ENCODE peak calls at places on chromosomes 2 and 18, in ten cellular contexts. F is astrocyte of the spinal cord, J is HFFc6, G is endothelial cell, S is AG09319, O is Peyer's patch, K is cardiac muscle cell, Z is brain microvascular endothelial cell, M is A549, D is transverse colon. A is an unnamed sample.
A peak's percentile ranks its signal among the peaks of the same experiment; 100 is the strongest.

GRCh38 chr18:39555511-39555910 is 1989.9 kb upstream of the CELF4 start:
- DNase-seq in F (no peak), J (no peak), G (no peak), S (no peak), O (no peak), K (no peak), Z (no peak), M (no peak), D (no peak), A (no peak)

GRCh38 chr2:112198780-112199179 is 56.1 kb downstream of the ZC3H8 start:
- DNase-seq in F (no peak), J (no peak), G (no peak), S (peak; percentile 4), O (no peak), K (peak; percentile 6), Z (no peak), M (no peak), D (no peak), A (no peak)

GRCh38 chr2:6203297-6203959 is 511.2 kb downstream of the SOX11 start:
- DNase-seq in F (no peak), J (no peak), G (no peak), S (no peak), O (no peak), K (no peak), Z (no peak), M (no peak), D (no peak), A (no peak)

GRCh38 chr2:146661494-146662096 is 1183.2 kb upstream of the ACVR2A start:
- DNase-seq in F (peak; percentile 63), J (peak; percentile 42), G (peak; percentile 11), S (peak; percentile 22), O (no peak), K (peak; percentile 64), Z (no peak), M (peak; percentile 1), D (no peak), A (no peak)

GRCh38 chr2:19576411-19576810 is 218.0 kb upstream of the OSR1 start:
- DNase-seq in F (no peak), J (no peak), G (no peak), S (no peak), O (no peak), K (no peak), Z (no peak), M (no peak), D (no peak), A (no peak)

GRCh38 chr18:28961669-28962228 is 784.8 kb upstream of the CDH2 start:
- DNase-seq in F (no peak), J (peak; percentile 9), G (peak; percentile 47), S (no peak), O (no peak), K (peak; percentile 36), Z (peak; percentile 5), M (peak; percentile 0), D (no peak), A (no peak)

GRCh38 chr2:235595420-235596010 is 101.7 kb downstream of the AGAP1 start:
- DNase-seq in F (peak; percentile 76), J (peak; percentile 66), G (peak; percentile 80), S (peak; percentile 50), O (peak; percentile 18), K (peak; percentile 86), Z (peak; percentile 81), M (peak; percentile 56), D (peak; percentile 76), A (no peak)

GRCh38 chr2:186966015-186966414 is 117.0 kb upstream of the ZSWIM2 start:
- DNase-seq in F (no peak), J (no peak), G (no peak), S (no peak), O (no peak), K (no peak), Z (no peak), M (no peak), D (no peak), A (no peak)

GRCh38 chr2:61910603-61911002 is 5.1 kb downstream of the COMMD1 start:
- DNase-seq in F (no peak), J (no peak), G (no peak), S (no peak), O (no peak), K (no peak), Z (no peak), M (no peak), D (no peak), A (no peak)

GRCh38 chr18:41932899-41933298 is 22.1 kb upstream of the PIK3C3 start:
- DNase-seq in F (no peak), J (no peak), G (no peak), S (no peak), O (no peak), K (no peak), Z (no peak), M (no peak), D (no peak), A (no peak)

GRCh38 chr2:240018071-240018750 is 6.9 kb downstream of the NDUFA10 start:
- DNase-seq in F (no peak), J (no peak), G (no peak), S (no peak), O (no peak), K (no peak), Z (no peak), M (no peak), D (no peak), A (no peak)

GRCh38 chr2:88600038-88600465 is 27.2 kb downstream of the EIF2AK3 start:
- DNase-seq in F (peak; percentile 96), J (peak; percentile 93), G (peak; percentile 15), S (peak; percentile 67), O (peak; percentile 21), K (peak; percentile 93), Z (peak; percentile 95), M (peak; percentile 89), D (peak; percentile 52), A (peak; percentile 82)

GRCh38 chr2:111707700-111708099 is 176.3 kb downstream of the ANAPC1 start:
- DNase-seq in F (no peak), J (no peak), G (no peak), S (no peak), O (no peak), K (no peak), Z (no peak), M (no peak), D (no peak), A (no peak)

GRCh38 chr2:136246086-136246669 is 128.2 kb upstream of the CXCR4 start:
- DNase-seq in F (peak; percentile 10), J (no peak), G (no peak), S (no peak), O (peak; percentile 68), K (peak; percentile 62), Z (peak; percentile 34), M (peak; percentile 28), D (peak; percentile 37), A (peak; percentile 81)

GRCh38 chr2:241161646-241162281 is 11.5 kb downstream of the PPP1R7 start:
- DNase-seq in F (peak; percentile 86), J (peak; percentile 63), G (no peak), S (peak; percentile 84), O (peak; percentile 17), K (peak; percentile 91), Z (peak; percentile 68), M (no peak), D (peak; percentile 39), A (no peak)

GRCh38 chr2:118310016-118310877 is 222.0 kb downstream of the INSIG2 start:
- DNase-seq in F (peak; percentile 62), J (no peak), G (peak; percentile 53), S (no peak), O (no peak), K (peak; percentile 56), Z (peak; percentile 27), M (no peak), D (peak; percentile 13), A (no peak)

GRCh38 chr2:148577845-148578492 is 66.6 kb upstream of the EPC2 start:
- DNase-seq in F (no peak), J (no peak), G (no peak), S (no peak), O (no peak), K (no peak), Z (no peak), M (no peak), D (no peak), A (no peak)

GRCh38 chr2:148586528-148587128 is 57.9 kb upstream of the EPC2 start:
- DNase-seq in F (no peak), J (no peak), G (no peak), S (no peak), O (no peak), K (no peak), Z (no peak), M (no peak), D (no peak), A (no peak)

GRCh38 chr2:148578493-148578884 is 66.1 kb upstream of the EPC2 start:
- DNase-seq in F (no peak), J (no peak), G (no peak), S (no peak), O (no peak), K (no peak), Z (no peak), M (no peak), D (no peak), A (no peak)

GRCh38 chr2:148582679-148583511 is 61.7 kb upstream of the EPC2 start:
- DNase-seq in F (no peak), J (no peak), G (no peak), S (no peak), O (no peak), K (peak; percentile 5), Z (no peak), M (no peak), D (no peak), A (no peak)
- TF ChIP-seq CTCF in F (no peak), J (no peak), G (no peak), S (no peak), O (no peak), K (no peak), Z (no peak), M (no peak), D (no peak), A (no peak)

GRCh38 chr2:70785137-70785911 is 5.1 kb downstream of the FIGLA start:
- DNase-seq in F (no peak), J (peak; percentile 22), G (peak; percentile 40), S (no peak), O (no peak), K (peak; percentile 48), Z (peak; percentile 12), M (peak; percentile 49), D (no peak), A (no peak)
- TF ChIP-seq CTCF in F (peak; percentile 43), J (peak; percentile 72), G (no peak), S (peak; percentile 24), O (peak; percentile 8), K (peak; percentile 63), Z (peak; percentile 66), M (peak; percentile 84), D (no peak), A (peak; percentile 21)

DNA sequence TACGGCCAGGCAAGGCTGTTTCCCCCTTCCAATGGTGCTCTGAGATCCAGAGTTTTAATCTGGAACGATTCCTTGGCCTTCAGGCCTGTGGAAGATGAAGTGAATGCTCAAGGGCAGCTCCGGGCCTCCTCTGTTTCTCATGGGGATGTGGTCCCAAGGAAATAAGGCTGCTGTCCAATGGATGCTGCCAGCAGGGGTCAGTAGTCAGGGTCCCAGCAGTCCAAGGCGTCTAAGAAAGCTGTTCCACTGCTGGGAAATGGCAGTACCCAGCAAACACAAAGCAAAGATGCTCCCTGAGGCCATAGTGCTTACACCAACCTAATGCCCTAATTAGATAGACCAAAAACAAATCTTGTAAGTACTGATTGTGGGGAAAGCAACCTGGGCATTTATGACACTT is 12.5 kb downstream of the NMS start:
- DNase-seq in F (no peak), J (no peak), G (no peak), S (no peak), O (no peak), K (peak; percentile 2), Z (peak; percentile 5), M (peak; percentile 12), D (no peak), A (no peak)
- TF ChIP-seq CTCF in F (no peak), J (peak; percentile 45), G (no peak), S (no peak), O (no peak), K (peak; percentile 9), Z (peak; percentile 46), M (peak; percentile 15), D (no peak), A (no peak)

GRCh38 chr2:3656762-3657691 is 973 bp upstream of the ALLC start:
- DNase-seq in F (peak; percentile 49), J (no peak), G (no peak), S (no peak), O (no peak), K (peak; percentile 29), Z (no peak), M (no peak), D (no peak), A (no peak)
- TF ChIP-seq CTCF in F (peak; percentile 54), J (no peak), G (no peak), S (no peak), O (no peak), K (peak; percentile 25), Z (no peak), M (no peak), D (no peak), A (no peak)